ENCODE peak calls at places on chromosomes 3 and 15, in six cellular contexts. One of them, this sample, is unnamed.

GRCh38 chr3:180974286-180974685 is 15.2 kb downstream of the DNAJC19 start:
- DNase-seq in A549: no peak
- DNase-seq in GM12878: no peak
- DNase-seq in HepG2: no peak
- DNase-seq in endothelial cell of umbilical vein: no peak
- DNase-seq in K562: no peak
- DNase-seq in this sample: no peak

GRCh38 chr3:54877675-54878544 is 49.9 kb downstream of the LRTM1 start:
- DNase-seq in GM12878: no peak
- DNase-seq in K562: no peak
- DNase-seq in HepG2: no peak
- DNase-seq in endothelial cell of umbilical vein: no peak
- DNase-seq in A549: no peak
- DNase-seq in this sample: no peak

GRCh38 chr15:63465104-63465503 is 39.3 kb upstream of the USP3 start:
- DNase-seq in GM12878: no peak
- DNase-seq in HepG2: no peak
- DNase-seq in endothelial cell of umbilical vein: no peak
- DNase-seq in K562: no peak
- DNase-seq in A549: no peak
- DNase-seq in this sample: no peak

GRCh38 chr3:172447611-172448579 is at the start of gene GHSR:
- DNase-seq in A549: no peak
- DNase-seq in GM12878: no peak
- DNase-seq in endothelial cell of umbilical vein: no peak
- DNase-seq in HepG2: no peak
- DNase-seq in K562: no peak
- DNase-seq in this sample: no peak

GRCh38 chr15:31403096-31403495 is 76.5 kb downstream of the KLF13 start:
- DNase-seq in HepG2: no peak
- DNase-seq in K562: no peak
- DNase-seq in endothelial cell of umbilical vein: no peak
- DNase-seq in GM12878: no peak
- DNase-seq in A549: no peak
- DNase-seq in this sample: no peak

GRCh38 chr3:46889381-46890110 is 12.0 kb downstream of the PTH1R start:
- DNase-seq in HepG2: no peak
- DNase-seq in A549: no peak
- DNase-seq in endothelial cell of umbilical vein: no peak
- DNase-seq in K562: peak
- DNase-seq in GM12878: no peak
- DNase-seq in this sample: peak

GRCh38 chr15:85063522-85063921 is 81.9 kb downstream of the PDE8A start:
- DNase-seq in endothelial cell of umbilical vein: no peak
- DNase-seq in K562: no peak
- DNase-seq in GM12878: no peak
- DNase-seq in A549: no peak
- DNase-seq in HepG2: no peak
- DNase-seq in this sample: no peak

GRCh38 chr3:19702416-19703078 is 231.5 kb downstream of the EFHB start:
- DNase-seq in A549: no peak
- DNase-seq in endothelial cell of umbilical vein: no peak
- DNase-seq in K562: no peak
- DNase-seq in GM12878: no peak
- DNase-seq in HepG2: no peak
- DNase-seq in this sample: no peak

GRCh38 chr3:81968628-81969027 is 207.2 kb upstream of the GBE1 start:
- DNase-seq in GM12878: no peak
- DNase-seq in endothelial cell of umbilical vein: no peak
- DNase-seq in A549: no peak
- DNase-seq in K562: no peak
- DNase-seq in HepG2: no peak
- DNase-seq in this sample: no peak

GRCh38 chr3:71035886-71036285 is 547.6 kb downstream of the FOXP1 start:
- DNase-seq in HepG2: no peak
- DNase-seq in endothelial cell of umbilical vein: peak
- DNase-seq in A549: no peak
- DNase-seq in K562: no peak
- DNase-seq in GM12878: no peak
- DNase-seq in this sample: no peak

GRCh38 chr15:55590788-55591187 is 2.6 kb upstream of the PYGO1 start:
- DNase-seq in K562: no peak
- DNase-seq in endothelial cell of umbilical vein: no peak
- DNase-seq in A549: no peak
- DNase-seq in GM12878: no peak
- DNase-seq in HepG2: no peak
- DNase-seq in this sample: no peak

GRCh38 chr15:62715946-62716345 is 326.6 kb upstream of the TPM1 start:
- DNase-seq in K562: no peak
- DNase-seq in GM12878: no peak
- DNase-seq in HepG2: no peak
- DNase-seq in A549: no peak
- DNase-seq in endothelial cell of umbilical vein: no peak
- DNase-seq in this sample: no peak

GRCh38 chr3:101643861-101644613 is 32.9 kb downstream of the ZBTB11 start:
- DNase-seq in GM12878: no peak
- DNase-seq in HepG2: no peak
- DNase-seq in K562: no peak
- DNase-seq in endothelial cell of umbilical vein: peak
- DNase-seq in A549: peak
- DNase-seq in this sample: peak

GRCh38 chr3:150346956-150347863 is 60.9 kb upstream of the TSC22D2 start:
- DNase-seq in A549: no peak
- DNase-seq in GM12878: no peak
- DNase-seq in K562: no peak
- DNase-seq in endothelial cell of umbilical vein: no peak
- DNase-seq in HepG2: no peak
- DNase-seq in this sample: no peak

GRCh38 chr15:88624971-88625290 is 3.8 kb downstream of the AEN start:
- DNase-seq in HepG2: no peak
- DNase-seq in A549: no peak
- DNase-seq in K562: no peak
- DNase-seq in endothelial cell of umbilical vein: no peak
- DNase-seq in GM12878: no peak
- DNase-seq in this sample: no peak

GRCh38 chr15:30877070-30877469 is 26.6 kb upstream of the FAN1 start:
- DNase-seq in GM12878: no peak
- DNase-seq in A549: no peak
- DNase-seq in HepG2: no peak
- DNase-seq in K562: no peak
- DNase-seq in endothelial cell of umbilical vein: no peak
- DNase-seq in this sample: no peak

GRCh38 chr3:23648326-23648964 is 157.3 kb upstream of the UBE2E1 start:
- DNase-seq in endothelial cell of umbilical vein: peak
- DNase-seq in K562: no peak
- DNase-seq in GM12878: no peak
- DNase-seq in HepG2: no peak
- DNase-seq in A549: peak
- DNase-seq in this sample: no peak

GRCh38 chr15:68264282-68264681 is 13.3 kb upstream of the FEM1B start:
- DNase-seq in A549: no peak
- DNase-seq in HepG2: no peak
- DNase-seq in endothelial cell of umbilical vein: no peak
- DNase-seq in GM12878: no peak
- DNase-seq in K562: no peak
- DNase-seq in this sample: no peak

GRCh38 chr3:42050126-42050525 is 41.0 kb upstream of the TRAK1 start:
- DNase-seq in A549: no peak
- DNase-seq in K562: no peak
- DNase-seq in GM12878: no peak
- DNase-seq in endothelial cell of umbilical vein: no peak
- DNase-seq in HepG2: no peak
- DNase-seq in this sample: no peak

GRCh38 chr15:32657941-32658340 is 16.4 kb downstream of the SCG5 start:
- DNase-seq in GM12878: no peak
- DNase-seq in K562: peak
- DNase-seq in endothelial cell of umbilical vein: no peak
- DNase-seq in HepG2: no peak
- DNase-seq in A549: no peak
- DNase-seq in this sample: no peak

GRCh38 chr15:85649372-85649771 is 145.4 kb downstream of the KLHL25 start:
- DNase-seq in HepG2: peak
- DNase-seq in A549: peak
- DNase-seq in endothelial cell of umbilical vein: peak
- DNase-seq in GM12878: no peak
- DNase-seq in K562: no peak
- DNase-seq in this sample: peak

GRCh38 chr15:80480909-80481308 is 76.7 kb downstream of the ARNT2 start:
- DNase-seq in endothelial cell of umbilical vein: no peak
- DNase-seq in A549: no peak
- DNase-seq in K562: no peak
- DNase-seq in HepG2: no peak
- DNase-seq in GM12878: no peak
- DNase-seq in this sample: no peak

GRCh38 chr15:52870015-52870414 is 79.9 kb upstream of the ONECUT1 start:
- DNase-seq in K562: no peak
- DNase-seq in endothelial cell of umbilical vein: no peak
- DNase-seq in HepG2: no peak
- DNase-seq in GM12878: no peak
- DNase-seq in A549: no peak
- DNase-seq in this sample: no peak

DNA sequence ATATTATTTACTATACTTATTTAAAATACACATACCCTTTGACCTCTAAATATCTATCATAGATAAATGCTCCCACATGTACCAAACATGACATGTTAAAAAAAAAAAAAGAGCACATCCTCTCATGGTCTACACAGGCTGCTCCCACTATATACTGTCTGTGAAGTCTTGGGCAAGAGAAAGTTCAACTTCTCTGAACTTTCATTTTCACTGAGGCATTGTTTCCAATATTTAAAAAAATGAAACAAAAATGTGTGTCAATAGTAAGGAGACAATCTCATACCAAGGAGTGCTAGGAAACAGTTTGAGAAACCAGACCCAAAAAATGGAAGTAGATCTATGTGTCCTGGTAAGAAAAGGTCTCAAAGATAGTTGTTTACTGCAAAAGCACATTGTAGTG is 29.3 kb downstream of the SLC4A7 start:
- DNase-seq in HepG2: peak
- DNase-seq in K562: no peak
- DNase-seq in endothelial cell of umbilical vein: peak
- DNase-seq in A549: no peak
- DNase-seq in GM12878: no peak
- DNase-seq in this sample: peak
- TF ChIP-seq MYC in HepG2: no peak
- TF ChIP-seq MYC in K562: no peak
- TF ChIP-seq MYC in endothelial cell of umbilical vein: no peak
- TF ChIP-seq MYC in A549: no peak
- TF ChIP-seq MYC in GM12878: no peak
- TF ChIP-seq MYC in this sample: no peak

GRCh38 chr15:74127954-74128784 is 2.2 kb upstream of the ISLR2 start:
- DNase-seq in endothelial cell of umbilical vein: no peak
- DNase-seq in K562: no peak
- DNase-seq in HepG2: no peak
- DNase-seq in GM12878: no peak
- DNase-seq in A549: peak
- DNase-seq in this sample: no peak
- H3K4me3 ChIP-seq in endothelial cell of umbilical vein: peak
- H3K4me3 ChIP-seq in K562: no peak
- H3K4me3 ChIP-seq in HepG2: no peak
- H3K4me3 ChIP-seq in GM12878: peak
- H3K4me3 ChIP-seq in A549: peak
- H3K4me3 ChIP-seq in this sample: no peak

DNA sequence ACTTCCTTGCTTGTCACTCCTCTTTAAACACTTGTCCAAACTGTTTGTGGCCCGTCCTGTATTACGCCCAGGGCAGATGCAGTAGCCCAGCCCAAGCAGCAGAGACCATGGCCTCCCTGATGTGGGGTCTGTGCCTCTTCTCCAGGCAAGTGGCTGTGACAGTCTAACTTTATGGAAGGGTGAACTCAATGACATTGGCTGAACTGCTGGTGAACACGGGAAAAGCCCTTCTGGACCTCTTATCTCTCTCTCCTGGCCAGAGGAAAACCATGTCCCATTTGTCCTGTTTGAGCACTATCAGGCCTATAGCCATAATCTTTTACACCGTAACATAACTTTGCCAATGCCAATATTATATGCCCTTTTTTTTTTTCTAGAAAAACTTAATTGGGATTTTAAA is 67.6 kb downstream of the SMAD3 start:
- DNase-seq in GM12878: no peak
- DNase-seq in K562: no peak
- DNase-seq in HepG2: no peak
- DNase-seq in endothelial cell of umbilical vein: no peak
- DNase-seq in A549: no peak
- DNase-seq in this sample: no peak
- TF ChIP-seq MYC in GM12878: no peak
- TF ChIP-seq MYC in K562: no peak
- TF ChIP-seq MYC in HepG2: no peak
- TF ChIP-seq MYC in endothelial cell of umbilical vein: no peak
- TF ChIP-seq MYC in A549: no peak
- TF ChIP-seq MYC in this sample: no peak

GRCh38 chr3:50327129-50327528 is 894 bp downstream of the TUSC2 start:
- DNase-seq in endothelial cell of umbilical vein: no peak
- DNase-seq in A549: no peak
- DNase-seq in HepG2: no peak
- DNase-seq in GM12878: no peak
- DNase-seq in K562: no peak
- DNase-seq in this sample: no peak
- H3K4me3 ChIP-seq in endothelial cell of umbilical vein: peak
- H3K4me3 ChIP-seq in A549: peak
- H3K4me3 ChIP-seq in HepG2: peak
- H3K4me3 ChIP-seq in GM12878: peak
- H3K4me3 ChIP-seq in K562: peak
- H3K4me3 ChIP-seq in this sample: peak

GRCh38 chr3:34678580-34678979 is 880.1 kb downstream of the PDCD6IP start:
- DNase-seq in GM12878: no peak
- DNase-seq in K562: no peak
- DNase-seq in A549: no peak
- DNase-seq in endothelial cell of umbilical vein: no peak
- DNase-seq in HepG2: no peak
- DNase-seq in this sample: no peak

GRCh38 chr3:34675383-34676120 is 877.1 kb downstream of the PDCD6IP start:
- DNase-seq in GM12878: no peak
- DNase-seq in endothelial cell of umbilical vein: no peak
- DNase-seq in A549: no peak
- DNase-seq in HepG2: no peak
- DNase-seq in K562: no peak
- DNase-seq in this sample: no peak

DNA sequence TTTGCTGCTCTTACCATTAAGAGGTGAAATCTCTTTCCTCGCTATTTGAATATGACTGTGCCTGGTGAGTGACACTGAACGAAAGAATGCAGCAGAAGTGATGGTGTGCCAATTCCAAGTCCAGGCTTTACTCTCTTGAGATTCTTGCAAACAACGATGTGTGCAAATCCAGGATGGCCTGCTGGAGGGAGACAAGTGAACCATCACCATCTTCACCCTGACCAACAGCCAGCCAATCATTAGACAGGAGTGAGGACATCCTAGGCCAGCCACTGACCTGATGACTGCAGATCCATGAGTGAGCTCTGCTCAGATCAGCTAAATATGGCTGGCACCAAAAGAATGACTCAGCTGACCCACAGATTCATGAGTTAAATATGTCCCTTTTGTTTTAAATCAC is 878.0 kb downstream of the PDCD6IP start:
- DNase-seq in A549: no peak
- DNase-seq in K562: no peak
- DNase-seq in GM12878: no peak
- DNase-seq in HepG2: no peak
- DNase-seq in endothelial cell of umbilical vein: no peak
- DNase-seq in this sample: no peak
- TF ChIP-seq MYC in A549: no peak
- TF ChIP-seq MYC in K562: no peak
- TF ChIP-seq MYC in GM12878: no peak
- TF ChIP-seq MYC in HepG2: no peak
- TF ChIP-seq MYC in endothelial cell of umbilical vein: no peak
- TF ChIP-seq MYC in this sample: no peak